ENCODE peak calls at places on chromosome 15, in seven cellular contexts. X is fibroblast of lung, M is HL-60, B is mammary epithelial cell, E is AG04450, J is heart right ventricle, Y is upper lobe of left lung. K is an unnamed sample.

GRCh38 chr15:101022876-101023275 is 103.7 kb downstream of the LRRK1 start:
- DNase-seq in X (no peak), M (no peak), B (no peak), E (no peak), J (no peak), Y (no peak), K (no peak)

GRCh38 chr15:66798426-66799061 is 96.5 kb downstream of the SMAD6 start:
- DNase-seq in X (peak; percentile 78), M (no peak), B (no peak), E (no peak), J (no peak), Y (no peak), K (no peak)

GRCh38 chr15:25090073-25090733 is 135.4 kb downstream of the SNRPN start:
- DNase-seq in X (no peak), M (no peak), B (no peak), E (no peak), J (no peak), Y (no peak), K (no peak)

GRCh38 chr15:45386420-45386819 is 8.1 kb upstream of the GATM start:
- DNase-seq in X (no peak), M (no peak), B (peak; percentile 29), E (no peak), J (no peak), Y (no peak), K (no peak)

GRCh38 chr15:82045179-82045891 is 483 bp downstream of the MEX3B start:
- DNase-seq in X (peak; percentile 60), M (no peak), B (peak; percentile 46), E (no peak), J (peak; percentile 56), Y (peak; percentile 92), K (no peak)

GRCh38 chr15:63054281-63054683 is 11.7 kb downstream of the TPM1 start:
- DNase-seq in X (peak; percentile 41), M (no peak), B (no peak), E (no peak), J (no peak), Y (no peak), K (no peak)

GRCh38 chr15:66101715-66102395 is 151.7 kb downstream of the MEGF11 start:
- DNase-seq in X (no peak), M (no peak), B (no peak), E (no peak), J (no peak), Y (no peak), K (no peak)

GRCh38 chr15:75149911-75150709 is 51.6 kb upstream of the C15orf39 start:
- DNase-seq in X (peak; percentile 51), M (no peak), B (peak; percentile 98), E (no peak), J (no peak), Y (no peak), K (no peak)

GRCh38 chr15:100887211-100887913 is 7.7 kb downstream of the ALDH1A3 start:
- DNase-seq in X (no peak), M (no peak), B (no peak), E (no peak), J (no peak), Y (peak; percentile 79), K (no peak)

GRCh38 chr15:55715355-55716076 is 27.4 kb downstream of the PRTG start:
- DNase-seq in X (no peak), M (no peak), B (no peak), E (no peak), J (no peak), Y (no peak), K (no peak)

GRCh38 chr15:64521726-64522164 is 61.4 kb downstream of the ZNF609 start:
- DNase-seq in X (peak; percentile 67), M (peak; percentile 31), B (peak; percentile 93), E (no peak), J (peak; percentile 27), Y (no peak), K (no peak)

GRCh38 chr15:78212546-78213424 is 21.6 kb downstream of the ACSBG1 start:
- DNase-seq in X (peak; percentile 79), M (no peak), B (peak; percentile 26), E (no peak), J (peak; percentile 66), Y (peak; percentile 65), K (peak; percentile 34)

GRCh38 chr15:57290826-57291225 is 85.5 kb upstream of the CGNL1 start:
- DNase-seq in X (no peak), M (no peak), B (no peak), E (no peak), J (no peak), Y (no peak), K (no peak)

GRCh38 chr15:60535743-60536142 is 56.8 kb upstream of the ICE2 start:
- DNase-seq in X (no peak), M (no peak), B (no peak), E (no peak), J (no peak), Y (no peak), K (no peak)

GRCh38 chr15:58458076-58458475 is 26.3 kb downstream of the LIPC start:
- DNase-seq in X (no peak), M (no peak), B (no peak), E (no peak), J (no peak), Y (no peak), K (no peak)

GRCh38 chr15:30008156-30008555 is 74.6 kb upstream of the GOLGA8J start:
- DNase-seq in X (no peak), M (no peak), B (no peak), E (no peak), J (no peak), Y (no peak), K (no peak)
- H3K4me3 ChIP-seq in X (no peak overlapping the region), M (no peak overlapping the region), B (no peak overlapping the region), E (no peak overlapping the region), J (no peak overlapping the region), Y (no peak overlapping the region), K (no peak overlapping the region)

DNA sequence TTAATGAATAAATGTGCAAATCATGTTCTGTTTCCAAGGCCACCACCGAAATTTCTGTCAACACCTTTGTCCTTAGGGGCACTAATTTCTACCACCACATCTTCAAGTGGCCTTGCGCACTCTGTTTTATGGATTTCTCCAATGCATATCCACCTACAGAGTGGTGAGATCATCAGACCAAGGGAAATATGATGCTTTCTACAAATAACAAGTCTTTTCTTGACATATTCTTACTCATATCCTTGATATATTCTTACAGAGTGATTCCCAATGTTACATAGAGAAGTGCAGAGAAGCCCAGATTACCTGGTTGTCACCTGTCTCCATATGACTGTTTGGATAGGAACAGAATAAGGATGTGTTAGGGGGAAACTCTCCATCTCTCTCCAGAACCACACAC is 36.1 kb upstream of the TMCO5A start:
- DNase-seq in X (no peak), M (no peak), B (peak; percentile 53), E (no peak), J (no peak), Y (no peak), K (no peak)
- TF ChIP-seq CTCF in X (no peak), M (no peak), B (no peak), E (no peak), J (no peak), Y (no peak), K (no peak)

GRCh38 chr15:83110361-83110760 is 2.9 kb downstream of the TM6SF1 start:
- DNase-seq in X (no peak), M (no peak), B (no peak), E (no peak), J (no peak), Y (no peak), K (no peak)

GRCh38 chr15:83106994-83107840 is at the start of gene TM6SF1:
- DNase-seq in X (no peak), M (no peak), B (no peak), E (no peak), J (peak; percentile 41), Y (peak; percentile 90), K (no peak)

GRCh38 chr15:83107841-83108181 is 366 bp downstream of the TM6SF1 start:
- DNase-seq in X (no peak), M (no peak), B (no peak), E (no peak), J (no peak), Y (no peak), K (no peak)

GRCh38 chr15:83109532-83109931 is 2.1 kb downstream of the TM6SF1 start:
- DNase-seq in X (no peak), M (no peak), B (no peak), E (no peak), J (no peak), Y (peak; percentile 71), K (no peak)

DNA sequence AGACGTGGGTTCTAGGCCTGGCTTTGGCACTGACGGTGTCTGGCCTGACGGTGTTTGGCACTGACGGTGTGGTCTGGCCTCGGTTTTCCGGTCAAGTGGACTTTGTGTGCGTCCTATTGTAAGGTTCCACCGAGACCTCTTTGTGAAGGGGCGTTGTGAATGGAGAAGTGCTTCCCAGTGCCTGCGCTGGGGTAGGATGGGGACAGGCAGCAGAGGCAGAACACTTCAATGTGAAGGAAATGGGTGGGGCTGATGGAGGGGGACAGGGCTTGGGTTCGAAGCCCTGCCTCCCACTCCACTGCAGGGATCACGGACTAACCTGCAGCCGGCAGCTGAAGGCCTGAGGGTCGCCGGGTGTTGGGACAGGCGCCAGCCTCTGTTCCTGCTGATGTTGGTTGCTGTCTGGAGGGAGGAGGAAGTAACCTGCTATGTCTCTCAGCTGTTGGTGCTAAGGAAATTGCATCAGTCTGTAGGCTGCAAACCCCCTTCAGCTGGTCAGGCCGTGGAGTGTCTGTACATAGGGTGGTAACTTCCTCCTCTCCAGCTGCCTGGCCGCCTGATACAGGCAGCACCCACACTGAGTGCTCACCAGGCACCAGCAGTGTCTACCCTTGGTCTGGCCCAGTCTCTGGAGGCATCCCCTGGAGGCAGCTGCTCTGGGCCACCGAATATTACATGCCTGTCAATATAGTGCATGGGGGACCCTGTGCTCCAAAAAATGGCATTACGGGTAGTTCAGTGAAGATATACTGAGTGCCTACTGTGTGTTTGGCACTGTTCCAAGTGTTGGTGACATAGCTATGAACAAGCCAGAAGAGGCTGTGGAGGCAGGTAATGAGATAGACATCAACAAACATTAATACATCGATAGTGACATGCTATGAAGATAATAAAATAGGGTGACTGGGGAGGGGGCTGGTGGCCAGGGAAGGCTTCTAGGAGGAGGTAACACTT is 1.1 kb downstream of the TM6SF1 start:
- DNase-seq in X (no peak), M (peak; percentile 90), B (no peak), E (peak; percentile 29), J (peak; percentile 51), Y (peak; percentile 81), K (no peak)
- H3K4me3 ChIP-seq in X (peak overlapping the region; percentile 52), M (peak overlapping the region; percentile 50), B (no peak overlapping the region), E (peak overlapping the region; percentile 64), J (peak overlapping the region; percentile 59), Y (peak overlapping the region; percentile 50), K (peak overlapping the region; percentile 43)

DNA sequence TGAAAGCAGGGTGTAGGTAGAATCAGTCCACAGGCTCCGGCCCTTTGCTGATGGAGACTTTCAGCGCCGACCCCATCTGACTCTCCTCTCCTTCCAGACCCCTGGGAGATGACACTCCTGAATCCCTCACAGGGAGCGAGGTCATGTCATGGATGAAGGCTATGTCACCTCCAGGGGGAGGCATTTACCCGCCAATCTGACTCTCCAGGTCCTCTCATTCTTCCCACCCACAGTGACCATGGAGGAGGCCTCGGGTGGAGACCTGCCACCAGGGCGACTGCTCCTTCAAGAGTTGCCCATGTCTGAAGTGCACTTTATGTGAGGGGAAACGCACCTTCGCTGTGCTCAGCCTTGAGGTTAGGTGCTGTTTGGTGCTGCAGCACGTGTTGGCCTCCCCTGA is 112.7 kb downstream of the KLF13 start:
- DNase-seq in X (no peak), M (no peak), B (no peak), E (no peak), J (no peak), Y (no peak), K (no peak)
- TF ChIP-seq CTCF in X (peak; percentile 13), M (no peak), B (peak; percentile 7), E (no peak), J (peak; percentile 37), Y (peak; percentile 26), K (peak; percentile 10)